ENCODE peak calls at places on chromosomes 6 and 20, in nine cellular contexts. A is IMR-90, C is PC-9, J is Peyer's patch, H is neuronal stem cell, W is ovary, Y is fibroblast of lung, Q is mesenchymal stem cell, K is aorta. X is an unnamed sample.
A peak's percentile ranks its signal among the peaks of the same experiment; 100 is the strongest.

GRCh38 chr6:137571854-137572253 is 77.7 kb upstream of the OLIG3 start:
- DNase-seq in A (peak; percentile 13), C (no peak), J (peak; percentile 45), H (peak; percentile 36), W (no peak), Y (peak; percentile 3), Q (peak; percentile 19), K (no peak), X (no peak)

GRCh38 chr20:35008411-35009342 is 53.0 kb downstream of the MYH7B start:
- DNase-seq in A (no peak), C (no peak), J (no peak), H (no peak), W (peak; percentile 43), Y (no peak), Q (no peak), K (peak; percentile 78), X (no peak)

GRCh38 chr20:38859070-38859690 is 53.7 kb downstream of the PPP1R16B start:
- DNase-seq in A (no peak), C (no peak), J (peak; percentile 84), H (no peak), W (no peak), Y (no peak), Q (no peak), K (peak; percentile 34), X (no peak)

GRCh38 chr6:48670546-48670945 is 559.5 kb upstream of the PTCHD4 start:
- DNase-seq in A (no peak), C (no peak), J (no peak), H (no peak), W (no peak), Y (no peak), Q (no peak), K (no peak), X (no peak)

GRCh38 chr6:170434114-170434820 is 118.8 kb downstream of the PSMB1 start:
- DNase-seq in A (peak; percentile 50), C (no peak), J (no peak), H (no peak), W (no peak), Y (peak; percentile 18), Q (no peak), K (no peak), X (no peak)

GRCh38 chr6:42135722-42136121 is 6.7 kb downstream of the C6orf132 start:
- DNase-seq in A (no peak), C (no peak), J (no peak), H (no peak), W (no peak), Y (peak; percentile 49), Q (no peak), K (no peak), X (no peak)

GRCh38 chr6:106688177-106688951 is 59.0 kb downstream of the QRSL1 start:
- DNase-seq in A (no peak), C (no peak), J (no peak), H (no peak), W (no peak), Y (no peak), Q (no peak), K (no peak), X (no peak)

GRCh38 chr6:85484941-85485340 is 35.1 kb downstream of the NT5E start:
- DNase-seq in A (no peak), C (no peak), J (no peak), H (no peak), W (no peak), Y (no peak), Q (no peak), K (no peak), X (no peak)

GRCh38 chr6:169296170-169296569 is 42.5 kb upstream of the THBS2 start:
- DNase-seq in A (peak; percentile 45), C (no peak), J (no peak), H (no peak), W (no peak), Y (no peak), Q (no peak), K (no peak), X (no peak)

GRCh38 chr20:33401042-33401921 is at the start of gene CDK5RAP1:
- DNase-seq in A (peak; percentile 93), C (peak; percentile 82), J (peak; percentile 87), H (peak; percentile 82), W (peak; percentile 83), Y (peak; percentile 93), Q (peak; percentile 93), K (peak; percentile 93), X (peak; percentile 52)

DNA sequence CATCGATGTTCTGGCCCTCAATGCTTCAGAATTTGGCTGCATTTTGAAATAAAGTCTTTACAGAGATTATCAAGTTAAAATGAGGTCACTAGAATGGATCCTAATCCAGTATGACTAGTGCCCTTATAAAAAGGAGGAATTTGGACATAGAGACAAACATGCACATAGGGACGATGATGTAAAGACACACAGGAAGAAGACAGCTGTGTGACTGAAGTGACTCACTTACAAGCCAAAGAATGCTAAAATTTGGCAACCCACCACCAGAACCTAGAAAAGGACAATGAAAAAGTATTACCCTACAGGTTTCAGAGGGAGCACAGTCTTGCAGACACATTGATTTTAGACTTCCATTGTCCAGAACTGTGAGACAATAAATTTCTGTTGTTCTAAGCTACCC is 322.8 kb upstream of the GJE1 start:
- DNase-seq in A (peak; percentile 34), C (no peak), J (no peak), H (no peak), W (no peak), Y (peak; percentile 17), Q (peak; percentile 7), K (no peak), X (no peak)
- H3K27me3 ChIP-seq in A (no peaks in the 10 kb centered on the region), C (no peaks in the 10 kb centered on the region), J (no peaks in the 10 kb centered on the region), H (no peaks in the 10 kb centered on the region), W (no peaks in the 10 kb centered on the region), Y (no peaks in the 10 kb centered on the region), Q (no peaks in the 10 kb centered on the region), K (no peaks in the 10 kb centered on the region), X (no peaks in the 10 kb centered on the region)

DNA sequence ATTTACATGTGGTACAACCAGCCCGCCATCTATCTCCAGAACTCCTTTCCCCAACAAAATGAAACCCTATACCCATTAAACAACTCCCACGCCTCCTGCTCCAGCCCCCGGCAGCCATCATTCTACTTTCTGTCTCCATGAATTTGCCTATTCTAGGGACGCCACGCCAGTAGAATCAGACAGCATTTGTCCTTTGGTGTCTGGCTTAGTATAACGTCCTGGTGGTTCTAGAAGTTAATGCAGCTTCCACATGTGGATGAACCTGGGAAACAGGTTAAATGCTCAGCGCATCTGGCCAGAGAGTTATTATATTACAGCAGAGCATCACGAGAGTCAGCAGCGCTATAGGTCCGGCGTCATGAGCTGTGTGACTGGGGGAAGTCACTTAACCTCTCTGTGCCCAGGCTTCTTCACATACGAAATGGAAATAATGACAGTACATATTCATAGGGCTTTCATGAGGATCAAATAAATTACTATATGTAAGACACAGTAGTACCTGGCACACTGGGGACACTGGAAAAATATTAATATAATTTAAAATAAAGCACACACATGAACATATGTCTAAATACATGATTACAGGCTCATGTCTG is 178.7 kb upstream of the TAB2 start:
- DNase-seq in A (no peak), C (no peak), J (no peak), H (no peak), W (no peak), Y (no peak), Q (no peak), K (no peak), X (no peak)
- H3K4me3 ChIP-seq in A (no peak overlapping the region), C (no peak overlapping the region), J (no peak overlapping the region), H (no peak overlapping the region), W (no peak overlapping the region), Y (no peak overlapping the region), Q (no peak overlapping the region), K (no peak overlapping the region), X (no peak overlapping the region)

GRCh38 chr6:25637946-25638345 is 14.1 kb upstream of the SCGN start:
- DNase-seq in A (no peak), C (no peak), J (no peak), H (no peak), W (no peak), Y (no peak), Q (no peak), K (no peak), X (no peak)
- H3K27me3 ChIP-seq in A (no peaks in the 10 kb centered on the region), C (no peaks in the 10 kb centered on the region), J (no peaks in the 10 kb centered on the region), H (no peaks in the 10 kb centered on the region), W (no peaks in the 10 kb centered on the region), Y (no peaks in the 10 kb centered on the region), Q (peaks cover 18% of the 10 kb centered on the region), K (no peaks in the 10 kb centered on the region), X (no peaks in the 10 kb centered on the region)

DNA sequence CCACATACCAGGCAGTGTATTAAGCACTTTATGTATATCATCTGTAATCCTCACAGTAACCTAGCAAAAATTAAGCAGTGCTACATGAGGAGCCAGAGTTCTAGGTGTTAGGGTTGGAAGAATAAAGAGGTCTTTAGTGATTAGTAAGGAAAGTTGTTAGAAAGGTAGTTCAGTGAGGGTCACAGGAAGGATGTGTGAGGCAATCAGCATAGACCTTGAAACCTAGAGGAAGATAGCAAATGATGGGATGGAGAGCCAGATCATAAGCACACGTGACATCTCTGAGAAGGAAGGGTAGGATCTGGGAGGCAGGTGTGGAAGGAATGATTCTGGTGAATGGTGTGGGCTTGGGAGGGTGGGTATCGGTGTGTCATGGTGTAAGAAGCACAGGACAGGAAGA is 2.2 kb downstream of the KAT14 start:
- DNase-seq in A (no peak), C (no peak), J (no peak), H (no peak), W (no peak), Y (no peak), Q (no peak), K (no peak), X (no peak)
- H3K4me3 ChIP-seq in A (no peak overlapping the region), C (no peak overlapping the region), J (no peak overlapping the region), H (no peak overlapping the region), W (no peak overlapping the region), Y (no peak overlapping the region), Q (no peak overlapping the region), K (no peak overlapping the region), X (no peak overlapping the region)

GRCh38 chr6:40585661-40586269 is 1.4 kb downstream of the LRFN2 start:
- DNase-seq in A (no peak), C (no peak), J (no peak), H (peak; percentile 49), W (no peak), Y (no peak), Q (peak; percentile 9), K (no peak), X (no peak)

GRCh38 chr6:40584741-40585140 is 2.4 kb downstream of the LRFN2 start:
- DNase-seq in A (no peak), C (no peak), J (no peak), H (no peak), W (no peak), Y (no peak), Q (no peak), K (no peak), X (no peak)

GRCh38 chr6:40583694-40584093 is 3.5 kb downstream of the LRFN2 start:
- DNase-seq in A (no peak), C (no peak), J (no peak), H (no peak), W (no peak), Y (no peak), Q (no peak), K (no peak), X (no peak)

GRCh38 chr6:40586369-40586768 is 795 bp downstream of the LRFN2 start:
- DNase-seq in A (no peak), C (no peak), J (no peak), H (no peak), W (no peak), Y (no peak), Q (peak; percentile 5), K (no peak), X (no peak)

GRCh38 chr6:40585218-40585617 is 1.9 kb downstream of the LRFN2 start:
- DNase-seq in A (no peak), C (no peak), J (no peak), H (no peak), W (no peak), Y (no peak), Q (no peak), K (no peak), X (no peak)
- H3K27me3 ChIP-seq in A (peaks cover 32% of the 10 kb centered on the region), C (peaks cover 6% of the 10 kb centered on the region), J (no peaks in the 10 kb centered on the region), H (no peaks in the 10 kb centered on the region), W (no peaks in the 10 kb centered on the region), Y (peaks cover 4% of the 10 kb centered on the region), Q (peaks cover 63% of the 10 kb centered on the region), K (no peaks in the 10 kb centered on the region), X (peaks cover 45% of the 10 kb centered on the region)

GRCh38 chr20:9160760-9161159 is 91.9 kb downstream of the PLCB4 start:
- DNase-seq in A (no peak), C (no peak), J (no peak), H (no peak), W (no peak), Y (peak; percentile 5), Q (peak; percentile 10), K (no peak), X (no peak)
- H3K4me3 ChIP-seq in A (no peak overlapping the region), C (no peak overlapping the region), J (no peak overlapping the region), H (no peak overlapping the region), W (no peak overlapping the region), Y (no peak overlapping the region), Q (no peak overlapping the region), K (no peak overlapping the region), X (no peak overlapping the region)